ENCODE peak calls at places on chromosomes 2 and 18, in six cellular contexts. One of them, this sample, is unnamed.

GRCh38 chr2:120262761-120263428 is 10.2 kb downstream of the RALB start:
- DNase-seq in DMS153: no peak
- DNase-seq in activated T-cell treated with anti-CD3 and anti-CD28 coated beads for 24 hours: no peak
- DNase-seq in NCI-H1417: no peak
- DNase-seq in T-helper 1 cell: no peak
- DNase-seq in RKO: no peak
- DNase-seq in this sample: no peak

GRCh38 chr18:77065221-77065981 is 67.2 kb downstream of the MBP start:
- DNase-seq in NCI-H1417: no peak
- DNase-seq in RKO: peak
- DNase-seq in T-helper 1 cell: peak
- DNase-seq in activated T-cell treated with anti-CD3 and anti-CD28 coated beads for 24 hours: no peak
- DNase-seq in DMS153: no peak
- DNase-seq in this sample: no peak

GRCh38 chr2:149365826-149366583 is 35.6 kb downstream of the LYPD6 start:
- DNase-seq in RKO: peak
- DNase-seq in T-helper 1 cell: no peak
- DNase-seq in NCI-H1417: peak
- DNase-seq in DMS153: peak
- DNase-seq in activated T-cell treated with anti-CD3 and anti-CD28 coated beads for 24 hours: no peak
- DNase-seq in this sample: no peak

GRCh38 chr2:19351914-19352697 is 6.3 kb downstream of the OSR1 start:
- DNase-seq in NCI-H1417: no peak
- DNase-seq in T-helper 1 cell: no peak
- DNase-seq in DMS153: no peak
- DNase-seq in activated T-cell treated with anti-CD3 and anti-CD28 coated beads for 24 hours: no peak
- DNase-seq in RKO: no peak
- DNase-seq in this sample: no peak

GRCh38 chr2:2172516-2172915 is 158.6 kb downstream of the MYT1L start:
- DNase-seq in DMS153: no peak
- DNase-seq in activated T-cell treated with anti-CD3 and anti-CD28 coated beads for 24 hours: no peak
- DNase-seq in NCI-H1417: no peak
- DNase-seq in RKO: no peak
- DNase-seq in T-helper 1 cell: no peak
- DNase-seq in this sample: no peak

GRCh38 chr2:196729418-196729817 is 70.1 kb downstream of the GTF3C3 start:
- DNase-seq in RKO: no peak
- DNase-seq in NCI-H1417: no peak
- DNase-seq in T-helper 1 cell: no peak
- DNase-seq in activated T-cell treated with anti-CD3 and anti-CD28 coated beads for 24 hours: no peak
- DNase-seq in DMS153: no peak
- DNase-seq in this sample: no peak

GRCh38 chr2:204664708-204665121 is 119.4 kb downstream of the PARD3B start:
- DNase-seq in RKO: no peak
- DNase-seq in DMS153: no peak
- DNase-seq in NCI-H1417: no peak
- DNase-seq in T-helper 1 cell: no peak
- DNase-seq in activated T-cell treated with anti-CD3 and anti-CD28 coated beads for 24 hours: no peak
- DNase-seq in this sample: no peak

GRCh38 chr2:221758076-221758475 is 186.0 kb upstream of the EPHA4 start:
- DNase-seq in DMS153: no peak
- DNase-seq in NCI-H1417: no peak
- DNase-seq in T-helper 1 cell: no peak
- DNase-seq in RKO: no peak
- DNase-seq in activated T-cell treated with anti-CD3 and anti-CD28 coated beads for 24 hours: no peak
- DNase-seq in this sample: no peak

GRCh38 chr2:133887676-133888040 is 319.4 kb upstream of the NCKAP5 start:
- DNase-seq in RKO: no peak
- DNase-seq in NCI-H1417: no peak
- DNase-seq in T-helper 1 cell: no peak
- DNase-seq in activated T-cell treated with anti-CD3 and anti-CD28 coated beads for 24 hours: no peak
- DNase-seq in DMS153: no peak
- DNase-seq in this sample: no peak

GRCh38 chr2:152054593-152054992 is 44.3 kb downstream of the CACNB4 start:
- DNase-seq in activated T-cell treated with anti-CD3 and anti-CD28 coated beads for 24 hours: no peak
- DNase-seq in DMS153: no peak
- DNase-seq in RKO: peak
- DNase-seq in NCI-H1417: no peak
- DNase-seq in T-helper 1 cell: no peak
- DNase-seq in this sample: no peak

GRCh38 chr18:5456577-5457466 is 87.0 kb downstream of the EPB41L3 start:
- DNase-seq in DMS153: no peak
- DNase-seq in NCI-H1417: no peak
- DNase-seq in T-helper 1 cell: peak
- DNase-seq in RKO: peak
- DNase-seq in activated T-cell treated with anti-CD3 and anti-CD28 coated beads for 24 hours: no peak
- DNase-seq in this sample: no peak

GRCh38 chr2:9656270-9656766 is 25.5 kb upstream of the YWHAQ start:
- DNase-seq in activated T-cell treated with anti-CD3 and anti-CD28 coated beads for 24 hours: peak
- DNase-seq in DMS153: no peak
- DNase-seq in RKO: peak
- DNase-seq in T-helper 1 cell: peak
- DNase-seq in NCI-H1417: no peak
- DNase-seq in this sample: no peak

GRCh38 chr2:177622516-177622915 is 229.9 kb downstream of the AGPS start:
- DNase-seq in RKO: no peak
- DNase-seq in DMS153: peak
- DNase-seq in activated T-cell treated with anti-CD3 and anti-CD28 coated beads for 24 hours: no peak
- DNase-seq in T-helper 1 cell: no peak
- DNase-seq in NCI-H1417: no peak
- DNase-seq in this sample: no peak

GRCh38 chr2:165778653-165779451 is 15.2 kb downstream of the GALNT3 start:
- DNase-seq in RKO: no peak
- DNase-seq in T-helper 1 cell: peak
- DNase-seq in DMS153: no peak
- DNase-seq in activated T-cell treated with anti-CD3 and anti-CD28 coated beads for 24 hours: no peak
- DNase-seq in NCI-H1417: no peak
- DNase-seq in this sample: no peak

GRCh38 chr2:222982010-222982908 is 69.7 kb upstream of the KCNE4 start:
- DNase-seq in NCI-H1417: peak
- DNase-seq in DMS153: peak
- DNase-seq in activated T-cell treated with anti-CD3 and anti-CD28 coated beads for 24 hours: no peak
- DNase-seq in T-helper 1 cell: peak
- DNase-seq in RKO: peak
- DNase-seq in this sample: peak

GRCh38 chr2:14907014-14907612 is 274.6 kb downstream of the LRATD1 start:
- DNase-seq in RKO: no peak
- DNase-seq in T-helper 1 cell: no peak
- DNase-seq in DMS153: no peak
- DNase-seq in NCI-H1417: no peak
- DNase-seq in activated T-cell treated with anti-CD3 and anti-CD28 coated beads for 24 hours: no peak
- DNase-seq in this sample: peak

GRCh38 chr2:241340621-241341163 is 15.4 kb upstream of the FARP2 start:
- DNase-seq in DMS153: no peak
- DNase-seq in activated T-cell treated with anti-CD3 and anti-CD28 coated beads for 24 hours: no peak
- DNase-seq in T-helper 1 cell: no peak
- DNase-seq in RKO: no peak
- DNase-seq in NCI-H1417: no peak
- DNase-seq in this sample: no peak

GRCh38 chr18:26479065-26479685 is 69.2 kb downstream of the KCTD1 start:
- DNase-seq in activated T-cell treated with anti-CD3 and anti-CD28 coated beads for 24 hours: no peak
- DNase-seq in RKO: no peak
- DNase-seq in NCI-H1417: no peak
- DNase-seq in T-helper 1 cell: no peak
- DNase-seq in DMS153: no peak
- DNase-seq in this sample: no peak

GRCh38 chr2:6866239-6866745 is 585 bp upstream of the CMPK2 start:
- DNase-seq in NCI-H1417: peak
- DNase-seq in activated T-cell treated with anti-CD3 and anti-CD28 coated beads for 24 hours: no peak
- DNase-seq in RKO: peak
- DNase-seq in DMS153: peak
- DNase-seq in T-helper 1 cell: peak
- DNase-seq in this sample: peak

GRCh38 chr18:25089470-25089869 is 262.5 kb downstream of the ZNF521 start:
- DNase-seq in DMS153: no peak
- DNase-seq in activated T-cell treated with anti-CD3 and anti-CD28 coated beads for 24 hours: no peak
- DNase-seq in T-helper 1 cell: no peak
- DNase-seq in NCI-H1417: no peak
- DNase-seq in RKO: no peak
- DNase-seq in this sample: no peak

GRCh38 chr2:222169346-222169745 is 129.5 kb downstream of the PAX3 start:
- DNase-seq in RKO: no peak
- DNase-seq in activated T-cell treated with anti-CD3 and anti-CD28 coated beads for 24 hours: no peak
- DNase-seq in NCI-H1417: no peak
- DNase-seq in DMS153: no peak
- DNase-seq in T-helper 1 cell: no peak
- DNase-seq in this sample: no peak

GRCh38 chr2:121667618-121668017 is 18.4 kb upstream of the CLASP1 start:
- DNase-seq in NCI-H1417: no peak
- DNase-seq in RKO: no peak
- DNase-seq in activated T-cell treated with anti-CD3 and anti-CD28 coated beads for 24 hours: no peak
- DNase-seq in DMS153: no peak
- DNase-seq in T-helper 1 cell: no peak
- DNase-seq in this sample: no peak

GRCh38 chr2:233331536-233331935 is 22.8 kb upstream of the DGKD start:
- DNase-seq in activated T-cell treated with anti-CD3 and anti-CD28 coated beads for 24 hours: peak
- DNase-seq in RKO: no peak
- DNase-seq in DMS153: no peak
- DNase-seq in NCI-H1417: no peak
- DNase-seq in T-helper 1 cell: peak
- DNase-seq in this sample: no peak

GRCh38 chr18:31401156-31402025 is 24.8 kb downstream of the DSG4 start:
- DNase-seq in DMS153: no peak
- DNase-seq in RKO: no peak
- DNase-seq in activated T-cell treated with anti-CD3 and anti-CD28 coated beads for 24 hours: no peak
- DNase-seq in T-helper 1 cell: no peak
- DNase-seq in NCI-H1417: peak
- DNase-seq in this sample: no peak

GRCh38 chr2:183614797-183615429 is 490.7 kb downstream of the NUP35 start:
- DNase-seq in RKO: no peak
- DNase-seq in DMS153: no peak
- DNase-seq in NCI-H1417: peak
- DNase-seq in activated T-cell treated with anti-CD3 and anti-CD28 coated beads for 24 hours: no peak
- DNase-seq in T-helper 1 cell: no peak
- DNase-seq in this sample: no peak

GRCh38 chr2:157696036-157696435 is 67.4 kb upstream of the ACVR1C start:
- DNase-seq in NCI-H1417: no peak
- DNase-seq in RKO: no peak
- DNase-seq in DMS153: no peak
- DNase-seq in activated T-cell treated with anti-CD3 and anti-CD28 coated beads for 24 hours: no peak
- DNase-seq in T-helper 1 cell: no peak
- DNase-seq in this sample: no peak

GRCh38 chr2:42602218-42602936 is 33.9 kb downstream of the MTA3 start:
- DNase-seq in DMS153: peak
- DNase-seq in activated T-cell treated with anti-CD3 and anti-CD28 coated beads for 24 hours: no peak
- DNase-seq in RKO: no peak
- DNase-seq in T-helper 1 cell: no peak
- DNase-seq in NCI-H1417: peak
- DNase-seq in this sample: no peak

GRCh38 chr2:149994057-149994728 is 406.6 kb upstream of the MMADHC start:
- DNase-seq in activated T-cell treated with anti-CD3 and anti-CD28 coated beads for 24 hours: no peak
- DNase-seq in DMS153: peak
- DNase-seq in RKO: no peak
- DNase-seq in NCI-H1417: no peak
- DNase-seq in T-helper 1 cell: no peak
- DNase-seq in this sample: peak

GRCh38 chr2:106536490-106536889 is 49.3 kb downstream of the CD8B2 start:
- DNase-seq in DMS153: no peak
- DNase-seq in RKO: no peak
- DNase-seq in T-helper 1 cell: no peak
- DNase-seq in activated T-cell treated with anti-CD3 and anti-CD28 coated beads for 24 hours: no peak
- DNase-seq in NCI-H1417: peak
- DNase-seq in this sample: no peak

GRCh38 chr2:163259489-163259888 is 420.9 kb upstream of the KCNH7 start:
- DNase-seq in T-helper 1 cell: no peak
- DNase-seq in DMS153: no peak
- DNase-seq in activated T-cell treated with anti-CD3 and anti-CD28 coated beads for 24 hours: no peak
- DNase-seq in RKO: no peak
- DNase-seq in NCI-H1417: no peak
- DNase-seq in this sample: no peak

GRCh38 chr18:9516437-9517064 is 41.2 kb downstream of the RALBP1 start:
- DNase-seq in NCI-H1417: peak
- DNase-seq in RKO: peak
- DNase-seq in activated T-cell treated with anti-CD3 and anti-CD28 coated beads for 24 hours: no peak
- DNase-seq in DMS153: no peak
- DNase-seq in T-helper 1 cell: peak
- DNase-seq in this sample: no peak

GRCh38 chr18:23835076-23835475 is 145.8 kb downstream of the LAMA3 start:
- DNase-seq in DMS153: no peak
- DNase-seq in activated T-cell treated with anti-CD3 and anti-CD28 coated beads for 24 hours: no peak
- DNase-seq in T-helper 1 cell: no peak
- DNase-seq in NCI-H1417: no peak
- DNase-seq in RKO: no peak
- DNase-seq in this sample: no peak

GRCh38 chr2:19686439-19686838 is 215.3 kb downstream of the TTC32 start:
- DNase-seq in DMS153: no peak
- DNase-seq in RKO: no peak
- DNase-seq in T-helper 1 cell: no peak
- DNase-seq in activated T-cell treated with anti-CD3 and anti-CD28 coated beads for 24 hours: no peak
- DNase-seq in NCI-H1417: no peak
- DNase-seq in this sample: no peak

This sample was measured in NCI-H510A.